ENCODE peak calls at places on chromosomes 13 and 19, in four cellular contexts. Y is Caco-2, P is HCT116, S is ascending aorta. H is an unnamed sample.

GRCh38 chr19:37484406-37485115 is 15.4 kb downstream of the ZNF570 start:
- DNase-seq in P (no peak), Y (no peak), S (no peak), H (no peak)

GRCh38 chr19:13966684-13967128 is 14.4 kb downstream of the DCAF15 start:
- DNase-seq in P (no peak), S (no peak), Y (no peak), H (no peak)

GRCh38 chr13:23578411-23579071 is 8.3 kb downstream of the TNFRSF19 start:
- DNase-seq in Y (peak; percentile 93), P (no peak), S (peak; percentile 72), H (peak; percentile 74)

GRCh38 chr19:13959962-13960862 is 7.9 kb downstream of the DCAF15 start:
- DNase-seq in S (no peak), P (no peak), Y (peak; percentile 36), H (no peak)

GRCh38 chr13:58884810-58885209 is 1253.3 kb downstream of the PCDH17 start:
- DNase-seq in P (no peak), S (no peak), Y (no peak), H (no peak)

GRCh38 chr13:80556291-80556690 is 215.4 kb upstream of the SPRY2 start:
- DNase-seq in S (no peak), P (no peak), Y (no peak), H (no peak)

GRCh38 chr13:90770334-90770733 is 577.2 kb upstream of the MIR17HG start:
- DNase-seq in S (no peak), P (no peak), Y (no peak), H (no peak)

GRCh38 chr13:21016487-21016886 is 44.9 kb downstream of the LATS2 start:
- DNase-seq in Y (no peak), P (no peak), S (no peak), H (no peak)

GRCh38 chr19:5687360-5688198 is 2.5 kb upstream of the RPL36 start:
- DNase-seq in Y (no peak), S (no peak), P (no peak), H (no peak)
- TF ChIP-seq CTCF in Y (no peak), S (peak; percentile 5), P (peak; percentile 1), H (no peak)

GRCh38 chr19:4679416-4679815 is 9.3 kb upstream of the MYDGF start:
- DNase-seq in S (no peak), Y (no peak), P (no peak), H (no peak)

GRCh38 chr19:4675346-4675745 is 5.2 kb upstream of the MYDGF start:
- DNase-seq in P (no peak), S (no peak), Y (no peak), H (no peak)

GRCh38 chr19:4673726-4674125 is 3.6 kb upstream of the MYDGF start:
- DNase-seq in P (no peak), Y (no peak), S (no peak), H (no peak)

GRCh38 chr19:4678881-4679379 is 8.8 kb upstream of the MYDGF start:
- DNase-seq in P (peak; percentile 51), S (no peak), Y (peak; percentile 35), H (no peak)

GRCh38 chr19:4676955-4677731 is 7.0 kb upstream of the MYDGF start:
- DNase-seq in S (no peak), P (peak; percentile 83), Y (peak; percentile 64), H (no peak)
- TF ChIP-seq CTCF in S (peak; percentile 26), P (peak; percentile 79), Y (peak; percentile 50), H (peak; percentile 17)

GRCh38 chr13:99867535-99868271 is 103.9 kb downstream of the ZIC5 start:
- DNase-seq in P (no peak), S (no peak), Y (no peak), H (no peak)
- TF ChIP-seq CTCF in P (no peak), S (no peak), Y (no peak), H (no peak)

GRCh38 chr19:51754770-51755169 is 3.1 kb upstream of the FPR1 start:
- DNase-seq in Y (no peak), P (no peak), S (peak; percentile 3), H (no peak)
- TF ChIP-seq CTCF in Y (no peak), P (no peak), S (no peak), H (no peak)

GRCh38 chr19:6738726-6739389 is 622 bp upstream of the TRIP10 start:
- DNase-seq in P (no peak), Y (no peak), S (peak; percentile 69), H (no peak)

GRCh38 chr19:6736917-6737283 is 480 bp downstream of the GPR108 start:
- DNase-seq in S (no peak), Y (no peak), P (no peak), H (no peak)

GRCh38 chr19:6737873-6738725 is 719 bp upstream of the GPR108 start:
- DNase-seq in Y (peak; percentile 85), P (no peak), S (peak; percentile 87), H (peak; percentile 63)

GRCh38 chr19:6736169-6736916 is 1.0 kb downstream of the GPR108 start:
- DNase-seq in P (peak; percentile 81), Y (peak; percentile 84), S (peak; percentile 87), H (peak; percentile 81)

GRCh38 chr19:6737284-6737872 is at the start of gene GPR108:
- DNase-seq in P (peak; percentile 100), Y (peak; percentile 99), S (peak; percentile 100), H (peak; percentile 98)
- TF ChIP-seq CTCF in P (no peak), Y (no peak), S (no peak), H (no peak)

DNA sequence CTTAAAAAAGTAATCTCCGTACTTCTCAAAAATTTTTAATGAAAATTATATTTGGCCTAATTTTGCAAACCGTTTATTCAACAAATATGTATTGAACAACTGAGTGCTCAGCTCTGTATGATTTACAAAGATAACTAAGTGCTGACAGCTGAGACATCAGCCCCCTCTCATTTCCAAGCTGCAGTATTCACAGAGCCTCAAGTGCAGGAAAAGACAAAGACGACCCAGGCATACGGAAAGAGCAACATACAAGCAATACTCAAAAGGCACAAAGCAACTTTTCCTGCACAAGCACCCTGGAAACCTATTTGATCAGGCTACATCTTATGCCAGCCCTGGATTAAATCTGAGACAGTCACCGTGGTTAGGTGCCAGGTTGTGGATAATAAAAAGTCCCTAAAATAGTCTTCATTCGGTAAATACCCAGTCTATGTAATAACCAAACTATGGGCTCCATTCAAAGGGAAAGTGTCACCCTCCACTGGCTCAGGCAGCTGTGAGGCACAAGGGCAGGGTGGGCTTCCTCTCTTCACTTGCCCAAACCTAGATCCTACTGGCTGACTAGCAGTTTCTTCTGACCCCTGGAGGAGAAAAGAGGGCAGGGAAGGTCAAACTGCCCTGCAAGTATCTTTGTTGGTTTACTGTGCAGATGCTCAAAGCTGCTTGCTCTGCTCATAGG is 65.5 kb downstream of the TBC1D4 start:
- DNase-seq in S (no peak), Y (no peak), P (no peak), H (no peak)
- TF ChIP-seq CTCF in S (no peak), Y (no peak), P (no peak), H (peak; percentile 16)

GRCh38 chr19:4059493-4059880 is 7.2 kb downstream of the ZBTB7A start:
- DNase-seq in P (no peak), Y (no peak), S (no peak), H (no peak)

GRCh38 chr19:4061683-4062575 is 4.8 kb downstream of the ZBTB7A start:
- DNase-seq in S (no peak), P (no peak), Y (peak; percentile 81), H (no peak)

GRCh38 chr19:4061178-4061682 is 5.5 kb downstream of the ZBTB7A start:
- DNase-seq in Y (no peak), S (peak; percentile 91), P (no peak), H (no peak)

GRCh38 chr19:4059931-4060620 is 6.6 kb downstream of the ZBTB7A start:
- DNase-seq in Y (no peak), S (no peak), P (no peak), H (peak; percentile 67)

DNA sequence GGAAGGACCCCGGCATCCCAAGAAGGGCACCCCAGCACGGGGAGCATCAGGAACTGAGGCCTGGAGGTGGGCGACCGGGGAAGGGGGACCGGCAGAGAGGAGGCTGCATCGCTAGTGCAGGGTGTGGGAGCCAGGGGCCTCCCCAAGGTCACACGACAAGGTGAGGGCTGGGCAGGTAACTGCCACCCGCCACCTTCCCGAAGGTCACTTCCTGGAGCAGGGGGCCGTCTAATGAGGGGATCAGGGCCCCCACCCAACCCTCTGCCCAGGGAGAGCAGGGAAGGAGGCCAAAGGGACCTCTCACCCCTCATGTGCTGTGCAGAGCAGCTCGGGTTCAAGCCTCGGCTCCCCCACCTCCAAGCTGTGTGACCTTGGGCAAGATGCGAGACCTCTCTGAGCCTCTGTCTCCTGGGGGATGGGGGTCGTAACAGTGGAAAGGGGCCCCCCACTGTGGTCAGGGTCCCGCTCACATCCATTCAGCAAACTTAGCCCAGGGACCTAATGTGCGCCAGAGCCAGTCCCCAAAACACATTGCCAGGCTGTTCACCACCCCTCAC is 6.0 kb downstream of the ZBTB7A start:
- DNase-seq in S (no peak), P (no peak), Y (no peak), H (no peak)
- TF ChIP-seq CTCF in S (no peak), P (no peak), Y (no peak), H (no peak)

GRCh38 chr19:17293605-17294004 is 9.6 kb downstream of the ABHD8 start:
- DNase-seq in P (no peak), S (no peak), Y (no peak), H (no peak)

GRCh38 chr19:17292301-17293074 is 10.7 kb downstream of the ABHD8 start:
- DNase-seq in S (peak; percentile 86), Y (peak; percentile 91), P (peak; percentile 86), H (peak; percentile 97)

GRCh38 chr19:17296976-17297375 is 6.2 kb downstream of the ABHD8 start:
- DNase-seq in S (no peak), P (no peak), Y (no peak), H (no peak)

GRCh38 chr19:17294051-17294891 is 9.0 kb downstream of the ABHD8 start:
- DNase-seq in S (no peak), Y (peak; percentile 59), P (no peak), H (peak; percentile 65)

GRCh38 chr19:17296278-17296677 is 6.9 kb downstream of the ABHD8 start:
- DNase-seq in S (no peak), P (no peak), Y (no peak), H (no peak)
- TF ChIP-seq CTCF in S (no peak), P (peak; percentile 21), Y (no peak), H (no peak)